ENCODE peak calls at places on chromosome 13, in six cellular contexts. B is IMR-90, P is GM23248, I is astrocyte, M is fibroblast of lung, A is PC-9. Q is an unnamed sample.

GRCh38 chr13:48110132-48110868 is 15.4 kb upstream of the MED4 start:
- DNase-seq in B (no peak), P (peak; percentile 5), I (peak; percentile 36), M (no peak), A (no peak), Q (no peak)

GRCh38 chr13:110714798-110715394 is 1.4 kb downstream of the ING1 start:
- DNase-seq in B (peak; percentile 25), P (peak; percentile 68), I (no peak), M (peak; percentile 44), A (no peak), Q (peak; percentile 72)

GRCh38 chr13:40770934-40771618 is at the start of gene MRPS31:
- DNase-seq in B (peak; percentile 91), P (peak; percentile 98), I (peak; percentile 87), M (peak; percentile 95), A (peak; percentile 92), Q (peak; percentile 95)

GRCh38 chr13:39684531-39685137 is 29.2 kb downstream of the COG6 start:
- DNase-seq in B (peak; percentile 65), P (peak; percentile 81), I (peak; percentile 37), M (peak; percentile 77), A (no peak), Q (no peak)

GRCh38 chr13:104979281-104979680 is 1556.2 kb downstream of the EFNB2 start:
- DNase-seq in B (no peak), P (no peak), I (no peak), M (no peak), A (no peak), Q (no peak)

GRCh38 chr13:98435356-98435755 is 141.6 kb downstream of the STK24 start:
- DNase-seq in B (no peak), P (no peak), I (no peak), M (no peak), A (no peak), Q (no peak)

GRCh38 chr13:97499181-97499580 is 65.2 kb downstream of the RAP2A start:
- DNase-seq in B (peak; percentile 8), P (no peak), I (no peak), M (no peak), A (no peak), Q (no peak)

GRCh38 chr13:67061750-67062149 is 168.4 kb downstream of the PCDH9 start:
- DNase-seq in B (peak; percentile 20), P (no peak), I (peak; percentile 10), M (peak; percentile 27), A (no peak), Q (no peak)

GRCh38 chr13:90365130-90365529 is 982.4 kb upstream of the MIR17HG start:
- DNase-seq in B (no peak), P (peak; percentile 57), I (peak; percentile 3), M (peak; percentile 47), A (no peak), Q (no peak)

GRCh38 chr13:72199640-72200039 is 332.6 kb upstream of the DACH1 start:
- DNase-seq in B (no peak), P (no peak), I (no peak), M (no peak), A (no peak), Q (no peak)

GRCh38 chr13:65638572-65639168 is 1591.5 kb downstream of the PCDH9 start:
- DNase-seq in B (peak; percentile 63), P (peak; percentile 48), I (peak; percentile 33), M (peak; percentile 78), A (no peak), Q (no peak)

GRCh38 chr13:110520431-110521295 is 40.9 kb downstream of the RAB20 start:
- DNase-seq in B (peak; percentile 53), P (peak; percentile 85), I (peak; percentile 55), M (peak; percentile 94), A (no peak), Q (no peak)

DNA sequence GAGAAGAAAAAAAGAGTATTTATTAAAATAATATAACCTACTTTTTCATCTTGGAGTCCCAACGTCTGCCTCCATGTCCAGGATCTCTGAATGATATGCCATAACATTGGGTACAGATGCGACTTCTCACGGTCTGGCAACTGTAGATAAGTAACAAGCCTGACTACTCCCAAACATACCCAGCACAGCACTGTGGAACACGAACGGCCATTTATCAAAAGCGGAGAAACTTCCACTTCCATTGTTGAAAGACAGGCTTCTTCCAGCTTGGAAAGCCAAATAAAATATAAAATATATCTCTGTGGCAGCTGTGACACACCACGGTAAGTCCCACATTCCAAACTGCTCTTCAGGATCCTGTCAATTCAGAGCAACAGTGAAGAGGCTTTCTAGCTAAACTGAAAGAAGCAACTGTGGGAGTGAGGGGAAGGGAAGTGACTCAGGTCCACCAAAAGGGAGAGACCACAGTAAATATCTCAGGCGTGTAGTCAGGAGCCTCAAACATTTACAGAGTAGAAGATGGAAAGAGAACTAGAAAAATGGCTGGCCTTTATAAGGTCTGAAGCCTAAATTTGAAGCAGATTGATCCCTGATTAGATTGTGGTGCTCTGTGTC is 331.7 kb downstream of the LIG4 start:
- DNase-seq in B (peak; percentile 93), P (peak; percentile 83), I (peak; percentile 83), M (peak; percentile 12), A (no peak), Q (no peak)
- H3K4me2 ChIP-seq in B (peak overlapping the region; percentile 60), P (peak overlapping the region; percentile 53), I (peak overlapping the region; percentile 56), M (peak overlapping the region; percentile 25), A (no peak overlapping the region), Q (no peak overlapping the region)

DNA sequence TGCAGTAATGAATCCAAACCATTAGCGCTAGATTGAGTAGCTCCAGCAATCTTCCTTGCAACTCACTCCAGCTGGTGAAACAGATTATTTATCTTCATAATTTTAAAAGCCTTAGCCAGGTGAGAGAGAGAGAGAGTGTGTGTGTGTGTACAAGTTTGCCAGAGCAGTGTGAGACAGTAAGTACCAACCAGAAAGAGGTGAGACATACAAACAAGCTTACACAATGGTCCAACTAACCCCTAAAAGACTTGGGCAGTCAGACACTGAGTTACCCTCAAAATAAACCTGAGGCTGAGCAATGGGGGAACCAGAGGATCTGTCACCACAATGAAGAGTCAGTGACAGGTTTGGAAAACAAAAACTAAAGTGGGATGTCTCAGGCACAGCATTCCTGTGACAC is 8.1 kb upstream of the THSD1 start:
- DNase-seq in B (no peak), P (no peak), I (no peak), M (no peak), A (no peak), Q (no peak)
- H3K4me2 ChIP-seq in B (no peak overlapping the region), P (no peak overlapping the region), I (peak overlapping the region; percentile 46), M (no peak overlapping the region), A (no peak overlapping the region), Q (no peak overlapping the region)

DNA sequence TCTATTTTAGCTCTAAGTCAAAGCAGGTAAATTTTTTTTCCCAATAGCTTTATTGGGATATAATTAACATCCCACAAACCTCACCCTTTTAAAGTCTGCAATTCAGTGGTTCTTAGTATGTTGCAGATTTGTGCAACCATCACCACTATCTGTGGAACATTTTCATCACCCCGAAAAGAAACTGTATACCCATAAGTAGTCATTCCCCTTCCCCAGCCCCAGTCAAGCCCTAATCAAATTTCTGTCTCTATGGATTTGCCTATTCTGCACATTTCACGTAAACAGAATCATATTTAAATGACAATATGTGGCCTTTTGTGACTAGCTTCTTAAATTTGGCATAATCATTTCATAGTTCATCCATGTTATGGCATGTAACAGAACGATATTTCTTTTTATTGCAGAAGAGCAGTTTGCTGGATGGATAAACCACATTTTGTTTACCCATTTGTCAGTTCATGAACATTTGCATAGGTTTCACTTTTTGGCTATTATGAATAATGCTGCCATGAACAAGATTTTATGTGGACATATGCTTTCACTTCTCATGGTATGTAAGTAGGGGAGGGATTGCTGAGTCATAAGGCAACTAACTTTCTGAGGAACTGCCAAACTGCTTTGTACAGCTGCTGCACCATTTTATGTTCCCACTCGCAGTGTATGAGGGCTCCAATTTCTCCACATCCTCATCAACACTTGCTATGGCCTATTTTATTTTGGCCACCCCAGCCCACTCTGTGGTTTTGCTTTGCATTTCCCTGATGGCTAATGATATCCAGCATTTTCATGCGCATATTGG is 10.9 kb downstream of the SLC46A3 start:
- DNase-seq in B (peak; percentile 92), P (peak; percentile 91), I (peak; percentile 55), M (peak; percentile 88), A (no peak), Q (no peak)
- H3K4me2 ChIP-seq in B (peak overlapping the region; percentile 78), P (peak overlapping the region; percentile 61), I (no peak overlapping the region), M (peak overlapping the region; percentile 54), A (peak overlapping the region; percentile 1), Q (no peak overlapping the region)

DNA sequence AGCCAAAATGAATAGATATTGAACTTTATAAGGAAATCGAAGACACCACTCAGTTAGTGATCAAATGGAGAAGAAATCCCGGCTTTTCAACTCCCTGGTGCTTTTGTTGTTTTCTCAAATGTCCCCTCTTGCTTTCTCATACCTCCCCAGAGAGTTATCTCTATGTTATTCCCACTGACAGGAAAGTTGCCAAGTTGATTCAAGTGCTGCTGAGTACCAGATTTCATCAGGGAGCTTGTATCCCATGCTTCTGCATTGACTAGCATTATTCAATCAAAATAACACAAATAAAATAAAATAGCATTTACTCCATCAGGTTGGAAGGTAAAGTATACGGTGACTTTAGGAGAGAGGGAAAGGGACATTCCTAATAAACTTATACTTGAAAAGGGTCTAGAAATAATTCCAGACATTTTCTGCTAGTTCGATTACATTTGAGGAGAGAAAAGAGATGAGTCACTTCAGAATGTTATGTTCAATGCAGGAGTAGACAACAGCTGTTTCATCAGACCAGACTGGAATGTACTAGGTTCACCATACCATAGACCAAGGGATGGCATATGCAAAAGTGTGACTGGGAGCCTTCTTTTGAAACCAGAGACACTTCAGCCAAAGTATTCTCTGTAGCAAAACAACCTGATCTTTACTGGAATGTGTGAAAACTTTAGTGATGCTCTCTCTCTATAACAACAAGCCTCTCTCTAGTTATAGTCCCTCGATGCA is 397.8 kb downstream of the FGF14 start:
- DNase-seq in B (no peak), P (peak; percentile 4), I (no peak), M (peak; percentile 33), A (no peak), Q (no peak)
- H3K4me2 ChIP-seq in B (no peak overlapping the region), P (no peak overlapping the region), I (peak overlapping the region; percentile 12), M (no peak overlapping the region), A (no peak overlapping the region), Q (no peak overlapping the region)